ENCODE peak calls at places on chromosomes 12 and 14, in four cellular contexts. R, A, H and B are unnamed samples.

GRCh38 chr14:52706286-52706685 is 714 bp upstream of the PSMC6 start:
- DNase-seq in R (no peak), A (no peak), H (no peak), B (no peak)

GRCh38 chr14:63938198-63939005 is 85.6 kb downstream of the SYNE2 start:
- DNase-seq in R (no peak), A (no peak), H (no peak), B (no peak)

GRCh38 chr12:116466536-116466935 is 92.6 kb upstream of the MAP1LC3B2 start:
- DNase-seq in R (no peak), A (peak), H (no peak), B (no peak)

GRCh38 chr14:77128414-77128891 is 13.1 kb downstream of the ZDHHC22 start:
- DNase-seq in R (no peak), A (peak), H (no peak), B (no peak)

GRCh38 chr14:63867926-63868921 is 15.4 kb downstream of the SYNE2 start:
- DNase-seq in R (no peak), A (peak), H (no peak), B (no peak)

GRCh38 chr12:111327474-111327873 is 41.4 kb downstream of the PHETA1 start:
- DNase-seq in R (no peak), A (no peak), H (no peak), B (no peak)

GRCh38 chr12:113204806-113205205 is 16.5 kb upstream of the TPCN1 start:
- DNase-seq in R (no peak), A (no peak), H (no peak), B (no peak)

GRCh38 chr12:47616440-47616839 is 89.4 kb downstream of the RPAP3 start:
- DNase-seq in R (no peak), A (peak), H (no peak), B (no peak)

GRCh38 chr12:131113562-131113961 is 159.9 kb downstream of the ADGRD1 start:
- DNase-seq in R (no peak), A (no peak), H (no peak), B (no peak)

GRCh38 chr12:75874456-75874855 is 157.1 kb downstream of the PHLDA1 start:
- DNase-seq in R (no peak), A (no peak), H (no peak), B (no peak)

GRCh38 chr12:89333564-89334252 is 18.6 kb downstream of the DUSP6 start:
- DNase-seq in R (no peak), A (no peak), H (no peak), B (no peak)

GRCh38 chr12:122076743-122077495 is 1.6 kb upstream of the MLXIP start:
- DNase-seq in R (no peak), A (no peak), H (no peak), B (no peak)

GRCh38 chr12:38850463-38850862 is 54.9 kb downstream of the CPNE8 start:
- DNase-seq in R (no peak), A (peak), H (no peak), B (no peak)

GRCh38 chr14:31788340-31788739 is 227.1 kb downstream of the NUBPL start:
- DNase-seq in R (no peak), A (no peak), H (no peak), B (no peak)

GRCh38 chr12:123621619-123622530 is 11.6 kb downstream of the EIF2B1 start:
- DNase-seq in R (no peak), A (no peak), H (no peak), B (no peak)

GRCh38 chr14:50311974-50312733 is at the start of the genes DMAC2L and L2HGDH:
- DNase-seq in R (no peak), A (peak), H (peak), B (peak)

GRCh38 chr12:65655074-65655493 is 169.2 kb upstream of the HMGA2 start:
- DNase-seq in R (no peak), A (peak), H (no peak), B (no peak)

GRCh38 chr12:106841471-106842302 is 67.2 kb downstream of the RIC8B start:
- DNase-seq in R (no peak), A (peak), H (peak), B (peak)

GRCh38 chr14:70698288-70698687 is 56.6 kb downstream of the TTC9 start:
- DNase-seq in R (no peak), A (peak), H (no peak), B (no peak)

GRCh38 chr14:76931629-76932402 is 96.7 kb downstream of the IRF2BPL start:
- DNase-seq in R (no peak), A (no peak), H (no peak), B (no peak)

GRCh38 chr14:77212097-77212873 is 30.7 kb downstream of the TMEM63C start:
- DNase-seq in R (no peak), A (no peak), H (no peak), B (no peak)

GRCh38 chr14:99733221-99733550 is 49.1 kb downstream of the CYP46A1 start:
- DNase-seq in R (no peak), A (no peak), H (no peak), B (no peak)

GRCh38 chr14:55237999-55238680 is 33.1 kb upstream of the FBXO34 start:
- DNase-seq in R (no peak), A (no peak), H (no peak), B (no peak)

GRCh38 chr12:9049520-9050133 is 60.3 kb downstream of the KLRG1 start:
- DNase-seq in R (no peak), A (peak), H (no peak), B (peak)

GRCh38 chr14:91364524-91365270 is 52.9 kb downstream of the CCDC88C start:
- DNase-seq in R (no peak), A (no peak), H (no peak), B (no peak)